ENCODE peak calls at places on chromosomes 6 and 20, in six cellular contexts. D, T, N, R, P and J are unnamed samples. For H3K4me1, the result is how much of the 10 kb centered on the place peaks cover.

GRCh38 chr6:41373919-41374617 is 38.7 kb downstream of the NCR2 start:
- DNase-seq in D (no peak), T (no peak), N (no peak), R (no peak), P (peak), J (no peak)

GRCh38 chr6:56655996-56656395 is 13.3 kb upstream of the DST start:
- DNase-seq in D (peak), T (no peak), N (no peak), R (no peak), P (no peak), J (no peak)

GRCh38 chr6:15132854-15133670 is 112.8 kb upstream of the JARID2 start:
- DNase-seq in D (peak), T (peak), N (peak), R (peak), P (peak), J (no peak)

GRCh38 chr6:151137441-151137984 is 102.3 kb upstream of the AKAP12 start:
- DNase-seq in D (no peak), T (no peak), N (peak), R (no peak), P (peak), J (no peak)

GRCh38 chr6:164144316-164144715 is 729.8 kb downstream of the QKI start:
- DNase-seq in D (no peak), T (no peak), N (no peak), R (no peak), P (no peak), J (no peak)

GRCh38 chr20:24769878-24770627 is 179.0 kb upstream of the CST7 start:
- DNase-seq in D (no peak), T (no peak), N (no peak), R (no peak), P (no peak), J (peak)

GRCh38 chr20:49469060-49469459 is 13.4 kb downstream of the KCNB1 start:
- DNase-seq in D (no peak), T (no peak), N (no peak), R (no peak), P (no peak), J (no peak)

GRCh38 chr6:45721665-45722064 is 294.0 kb downstream of the CLIC5 start:
- DNase-seq in D (no peak), T (no peak), N (no peak), R (no peak), P (no peak), J (no peak)

GRCh38 chr20:63089051-63089907 is 82.5 kb upstream of the BHLHE23 start:
- DNase-seq in D (no peak), T (peak), N (peak), R (peak), P (no peak), J (no peak)

GRCh38 chr20:9025643-9026042 is 43.2 kb upstream of the PLCB4 start:
- DNase-seq in D (no peak), T (no peak), N (peak), R (peak), P (peak), J (no peak)

GRCh38 chr20:18879262-18879661 is 65.7 kb downstream of the SCP2D1 start:
- DNase-seq in D (no peak), T (peak), N (peak), R (peak), P (no peak), J (no peak)

GRCh38 chr6:82567621-82568020 is 204.0 kb downstream of the TPBG start:
- DNase-seq in D (no peak), T (no peak), N (peak), R (no peak), P (no peak), J (no peak)

GRCh38 chr6:111662794-111663231 is 57.1 kb upstream of the TRAF3IP2 start:
- DNase-seq in D (no peak), T (no peak), N (no peak), R (no peak), P (peak), J (no peak)

GRCh38 chr20:37668166-37668565 is 25.7 kb upstream of the CTNNBL1 start:
- DNase-seq in D (no peak), T (no peak), N (no peak), R (no peak), P (no peak), J (no peak)

GRCh38 chr20:56710125-56710524 is 81.0 kb downstream of the TFAP2C start:
- DNase-seq in D (no peak), T (no peak), N (no peak), R (no peak), P (no peak), J (no peak)

GRCh38 chr6:127963495-127963894 is 62.6 kb upstream of the THEMIS start:
- DNase-seq in D (no peak), T (no peak), N (no peak), R (no peak), P (no peak), J (no peak)

GRCh38 chr6:16757332-16757731 is 3.9 kb downstream of the ATXN1 start:
- DNase-seq in D (no peak), T (no peak), N (peak), R (no peak), P (no peak), J (no peak)

GRCh38 chr20:24497851-24498250 is 28.4 kb downstream of the SYNDIG1 start:
- DNase-seq in D (peak), T (no peak), N (peak), R (peak), P (peak), J (no peak)

GRCh38 chr20:31760457-31761240 is 21.6 kb downstream of the TPX2 start:
- DNase-seq in D (no peak), T (no peak), N (peak), R (no peak), P (peak), J (no peak)

GRCh38 chr20:57213924-57214323 is 52.5 kb downstream of the BMP7 start:
- DNase-seq in D (no peak), T (no peak), N (no peak), R (no peak), P (no peak), J (no peak)

GRCh38 chr20:46215913-46216707 is 92.2 kb downstream of the CDH22 start:
- DNase-seq in D (peak), T (peak), N (peak), R (no peak), P (peak), J (no peak)

GRCh38 chr6:53544050-53544499 is 826 bp downstream of the GCLC start:
- DNase-seq in D (no peak), T (no peak), N (peak), R (peak), P (no peak), J (no peak)

GRCh38 chr6:138162947-138163569 is 1.3 kb downstream of the ARFGEF3 start:
- DNase-seq in D (no peak), T (no peak), N (no peak), R (no peak), P (no peak), J (no peak)

GRCh38 chr6:170286246-170286933 is 4.5 kb downstream of the DLL1 start:
- DNase-seq in D (no peak), T (no peak), N (no peak), R (no peak), P (peak), J (no peak)

GRCh38 chr20:43102394-43102793 is 87.3 kb downstream of the PTPRT start:
- DNase-seq in D (no peak), T (no peak), N (no peak), R (no peak), P (no peak), J (peak)

GRCh38 chr6:7933794-7934193 is 23.2 kb upstream of the TXNDC5 start:
- DNase-seq in D (no peak), T (no peak), N (no peak), R (no peak), P (no peak), J (no peak)

GRCh38 chr6:70375166-70375565 is 38.1 kb upstream of the FAM135A start:
- DNase-seq in D (no peak), T (no peak), N (peak), R (peak), P (peak), J (no peak)

GRCh38 chr6:147166360-147166944 is 37.8 kb upstream of the STXBP5 start:
- DNase-seq in D (no peak), T (no peak), N (no peak), R (peak), P (peak), J (no peak)

DNA sequence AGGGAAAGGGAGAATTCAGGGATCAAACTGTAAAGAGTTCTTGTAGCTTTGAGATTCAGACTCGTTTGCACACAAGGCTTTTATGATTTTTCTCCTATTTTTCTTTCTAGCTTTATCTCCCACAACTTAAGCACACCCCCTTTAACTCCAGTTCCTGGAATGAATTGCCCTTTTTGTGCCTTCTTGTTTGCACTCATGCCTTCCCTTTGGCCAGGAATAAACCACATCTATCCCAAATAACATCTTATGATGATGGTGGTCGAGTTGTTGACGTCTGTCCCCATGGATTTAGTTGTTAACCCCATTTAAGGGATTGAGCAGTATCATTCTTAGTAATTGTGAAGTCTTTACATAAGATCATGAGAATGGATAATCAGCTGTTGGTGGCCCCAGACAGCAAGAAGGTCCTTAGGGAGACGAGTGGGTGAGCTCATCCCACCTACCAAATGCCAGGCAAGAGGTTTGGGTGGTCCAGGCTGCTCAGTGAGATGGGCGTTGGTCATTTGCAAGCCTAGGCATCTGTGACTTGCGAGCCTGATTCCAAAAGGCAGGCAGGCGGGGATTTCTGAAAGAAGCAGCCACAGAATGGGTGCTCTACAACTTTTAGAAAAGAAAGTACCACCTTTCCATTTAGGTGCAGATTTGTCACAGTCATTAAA is 2.3 kb downstream of the WRNIP1 start:
- DNase-seq in D (no peak), T (no peak), N (no peak), R (no peak), P (no peak), J (no peak)
- H3K4me1 ChIP-seq in D (half or more), T (under half), N (under half), R (under half), P (under half), J (half or more)

GRCh38 chr6:141326426-141326825 is 806.3 kb upstream of the GJE1 start:
- DNase-seq in D (peak), T (peak), N (peak), R (peak), P (peak), J (no peak)
- H2AFZ ChIP-seq in D (peak), T (no peak), N (no peak), R (no peak), P (no peak), J (no peak)

GRCh38 chr6:28825732-28826293 is 98.0 kb downstream of the TRIM27 start:
- DNase-seq in D (no peak), T (no peak), N (no peak), R (no peak), P (no peak), J (no peak)

GRCh38 chr6:28824793-28825731 is 98.7 kb downstream of the TRIM27 start:
- DNase-seq in D (no peak), T (no peak), N (no peak), R (no peak), P (no peak), J (no peak)
- TF ChIP-seq EZH2 in D (peak), T (no peak), N (no peak), R (peak), P (peak), J (no peak)

GRCh38 chr6:2504495-2505064 is 246.1 kb downstream of the MYLK4 start:
- DNase-seq in D (no peak), T (no peak), N (no peak), R (no peak), P (no peak), J (no peak)
- H3K4me1 ChIP-seq in D (under half), T (under half), N (under half), R (under half), P (under half), J (under half)

GRCh38 chr6:2658788-2659187 is 91.9 kb downstream of the MYLK4 start:
- DNase-seq in D (peak), T (peak), N (peak), R (peak), P (peak), J (no peak)

GRCh38 chr6:2655844-2656433 is 94.8 kb downstream of the MYLK4 start:
- DNase-seq in D (no peak), T (no peak), N (no peak), R (no peak), P (no peak), J (no peak)

GRCh38 chr6:2659882-2660281 is 90.8 kb downstream of the MYLK4 start:
- DNase-seq in D (no peak), T (peak), N (peak), R (peak), P (peak), J (no peak)

GRCh38 chr6:2653369-2654032 is 97.2 kb downstream of the MYLK4 start:
- DNase-seq in D (no peak), T (no peak), N (no peak), R (no peak), P (no peak), J (no peak)

DNA sequence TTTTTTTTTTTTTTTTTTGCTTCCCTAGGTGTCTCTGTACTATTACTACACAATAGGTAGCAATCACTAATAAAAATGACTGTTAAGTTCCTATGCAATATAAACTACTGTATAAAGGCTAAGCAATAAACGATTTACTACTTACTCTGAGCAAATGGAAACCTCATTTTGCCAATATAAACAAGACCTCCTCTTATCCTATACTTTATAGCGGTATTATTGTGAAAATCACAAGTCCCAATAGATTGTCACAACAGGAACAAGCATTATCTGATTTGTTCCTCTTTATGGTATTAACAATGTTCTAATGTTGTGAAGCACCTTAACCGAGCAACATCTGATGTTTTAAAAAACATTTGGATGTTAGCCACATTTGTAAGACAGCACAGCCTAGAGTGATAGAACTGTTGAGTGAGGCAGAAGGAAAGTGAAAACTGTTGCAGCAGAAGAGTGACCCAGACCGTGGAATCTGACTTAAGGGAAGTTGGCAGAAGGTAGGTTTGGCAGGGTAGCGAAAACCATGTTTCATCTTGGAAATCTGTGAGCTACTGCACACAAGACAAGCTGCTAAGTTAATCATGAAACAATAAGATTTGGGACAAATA is 94.2 kb downstream of the MYLK4 start:
- DNase-seq in D (no peak), T (no peak), N (no peak), R (no peak), P (no peak), J (no peak)
- H2AFZ ChIP-seq in D (no peak), T (no peak), N (no peak), R (peak), P (no peak), J (no peak)